ENCODE peak calls at places on chromosome 6, in ten cellular contexts. J, I, E, O, B, K, U, F, Z and C are unnamed samples.

GRCh38 chr6:119176445-119176844 is 98.0 kb upstream of the FAM184A start:
- DNase-seq in B (no peak), U (no peak), F (no peak), K (no peak), I (no peak), E (no peak), Z (no peak), O (no peak), J (no peak), C (no peak)

GRCh38 chr6:122399055-122399347 is 451 bp upstream of the HSF2 start:
- DNase-seq in U (no peak), I (no peak), E (no peak), O (no peak), J (no peak), B (no peak), K (no peak), F (no peak), Z (no peak), C (no peak)

GRCh38 chr6:4914412-4915159 is 89.3 kb downstream of the RPP40 start:
- DNase-seq in I (no peak), F (peak; percentile 64), E (peak; percentile 69), Z (no peak), U (peak; percentile 49), K (no peak), J (no peak), B (peak; percentile 52), O (peak; percentile 37), C (no peak)

GRCh38 chr6:170281331-170282292 is 9.3 kb downstream of the DLL1 start:
- DNase-seq in F (no peak), U (no peak), K (peak; percentile 52), J (no peak), O (no peak), Z (no peak), I (no peak), E (no peak), B (no peak), C (no peak)

GRCh38 chr6:118501816-118502568 is 46.1 kb upstream of the PLN start:
- DNase-seq in F (no peak), U (no peak), E (peak; percentile 5), Z (no peak), I (no peak), B (no peak), O (no peak), J (no peak), K (no peak), C (no peak)

GRCh38 chr6:154356118-154356517 is 485 bp downstream of the IPCEF1 start:
- DNase-seq in O (no peak), K (no peak), U (no peak), F (no peak), J (no peak), I (no peak), Z (no peak), B (no peak), E (no peak), C (no peak)

GRCh38 chr6:127302728-127303675 is 36.3 kb downstream of the RNF146 start:
- DNase-seq in O (peak; percentile 51), U (peak; percentile 33), Z (peak; percentile 34), E (peak; percentile 57), J (peak; percentile 72), I (peak; percentile 14), K (no peak), F (peak; percentile 33), B (peak; percentile 67), C (peak; percentile 32)

GRCh38 chr6:106250997-106251396 is 74.6 kb downstream of the ATG5 start:
- DNase-seq in U (no peak), J (no peak), B (no peak), K (no peak), E (no peak), I (no peak), F (no peak), O (no peak), Z (no peak), C (peak; percentile 16)

GRCh38 chr6:157217894-157218370 is 105.4 kb downstream of the TMEM242 start:
- DNase-seq in F (no peak), J (no peak), B (no peak), K (peak; percentile 57), U (no peak), O (no peak), Z (no peak), E (no peak), I (no peak), C (no peak)

GRCh38 chr6:161076211-161076677 is 84.7 kb downstream of the MAP3K4 start:
- DNase-seq in O (no peak), Z (no peak), I (no peak), U (no peak), K (no peak), E (no peak), J (no peak), F (no peak), B (peak; percentile 34), C (no peak)

GRCh38 chr6:32056254-32056653 is 18.0 kb downstream of the CYP21A2 start:
- DNase-seq in K (no peak), I (no peak), B (no peak), J (no peak), O (no peak), F (no peak), E (no peak), U (no peak), Z (no peak), C (no peak)

GRCh38 chr6:170098428-170099170 is 192.3 kb downstream of the DLL1 start:
- DNase-seq in J (no peak), U (no peak), O (no peak), I (peak; percentile 0), F (no peak), Z (no peak), K (peak; percentile 54), E (no peak), B (no peak), C (no peak)

GRCh38 chr6:32614366-32615081 is 22.7 kb upstream of the HLA-DQA1 start:
- DNase-seq in J (no peak), K (no peak), Z (no peak), O (no peak), B (no peak), F (no peak), E (no peak), U (no peak), I (no peak), C (no peak)

GRCh38 chr6:106146852-106147351 is 60.8 kb downstream of the PRDM1 start:
- DNase-seq in Z (no peak), K (no peak), O (peak; percentile 32), E (peak; percentile 49), J (no peak), I (no peak), F (peak; percentile 63), B (no peak), U (peak; percentile 32), C (no peak)

GRCh38 chr6:108748959-108749358 is 99.3 kb upstream of the ARMC2 start:
- DNase-seq in O (peak; percentile 56), I (no peak), E (no peak), Z (no peak), F (no peak), J (no peak), K (no peak), U (no peak), B (no peak), C (no peak)

DNA sequence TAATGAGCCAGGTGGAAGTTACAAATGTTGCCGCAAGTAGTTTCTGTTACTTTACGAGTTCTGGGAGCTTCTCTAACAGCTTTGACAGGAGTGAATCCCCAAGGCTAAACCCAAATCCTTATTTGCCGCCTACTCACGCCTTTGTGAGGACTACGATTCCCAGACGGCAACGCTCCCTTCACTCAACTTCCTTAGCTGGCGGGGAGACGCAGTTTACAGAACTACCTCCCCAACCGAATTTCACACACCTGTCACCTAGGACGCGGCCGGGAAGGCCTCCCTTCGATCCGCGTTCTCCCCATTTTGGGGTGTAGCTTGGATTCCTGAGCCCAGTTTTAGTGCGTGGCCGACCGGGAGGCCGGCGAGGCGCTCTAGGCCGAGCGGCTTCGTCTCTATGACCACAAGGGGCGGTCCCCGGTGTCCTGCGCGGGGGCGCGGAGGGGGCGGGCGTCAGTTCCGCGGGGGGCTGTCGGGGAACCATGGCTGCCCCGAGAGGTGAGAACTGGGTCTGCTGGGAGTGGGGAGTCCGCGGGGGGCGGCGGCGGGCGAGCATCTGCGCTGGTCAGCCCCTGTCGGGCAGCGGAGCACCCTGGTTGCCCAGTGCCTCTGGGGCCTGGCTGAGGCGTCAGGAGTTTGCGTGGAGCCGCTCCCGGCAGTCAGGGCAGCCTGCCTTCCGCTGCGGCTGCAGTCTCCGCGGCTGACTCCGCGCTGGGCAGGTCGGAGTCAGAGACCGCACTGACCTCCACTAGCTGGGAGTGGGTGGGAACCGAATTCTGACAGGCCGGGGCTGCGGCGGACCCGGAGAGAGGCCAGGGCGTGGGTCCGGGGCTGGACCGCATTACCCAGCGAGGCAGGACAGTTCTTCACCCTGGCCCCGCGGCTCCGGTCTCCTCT is at the start of gene SLC35A1:
- DNase-seq in I (peak; percentile 88), E (peak; percentile 81), B (peak; percentile 86), U (peak; percentile 80), J (peak; percentile 84), O (peak; percentile 84), F (peak; percentile 79), K (peak; percentile 92), Z (no peak), C (peak; percentile 87)
- TF ChIP-seq CTCF in I (peak; percentile 16), E (no peak), B (peak; percentile 20), U (no peak), J (peak; percentile 23), O (no peak), F (peak; percentile 18), K (peak; percentile 15), Z (no peak), C (peak; percentile 19)

GRCh38 chr6:2783188-2783957 is 18.2 kb downstream of the WRNIP1 start:
- DNase-seq in I (no peak), B (no peak), K (no peak), J (peak; percentile 24), Z (peak; percentile 26), F (no peak), O (no peak), E (no peak), U (no peak), C (no peak)
- TF ChIP-seq CTCF in I (no peak), B (no peak), K (no peak), J (no peak), Z (peak; percentile 41), F (peak; percentile 21), O (peak; percentile 16), E (no peak), U (no peak), C (no peak)

DNA sequence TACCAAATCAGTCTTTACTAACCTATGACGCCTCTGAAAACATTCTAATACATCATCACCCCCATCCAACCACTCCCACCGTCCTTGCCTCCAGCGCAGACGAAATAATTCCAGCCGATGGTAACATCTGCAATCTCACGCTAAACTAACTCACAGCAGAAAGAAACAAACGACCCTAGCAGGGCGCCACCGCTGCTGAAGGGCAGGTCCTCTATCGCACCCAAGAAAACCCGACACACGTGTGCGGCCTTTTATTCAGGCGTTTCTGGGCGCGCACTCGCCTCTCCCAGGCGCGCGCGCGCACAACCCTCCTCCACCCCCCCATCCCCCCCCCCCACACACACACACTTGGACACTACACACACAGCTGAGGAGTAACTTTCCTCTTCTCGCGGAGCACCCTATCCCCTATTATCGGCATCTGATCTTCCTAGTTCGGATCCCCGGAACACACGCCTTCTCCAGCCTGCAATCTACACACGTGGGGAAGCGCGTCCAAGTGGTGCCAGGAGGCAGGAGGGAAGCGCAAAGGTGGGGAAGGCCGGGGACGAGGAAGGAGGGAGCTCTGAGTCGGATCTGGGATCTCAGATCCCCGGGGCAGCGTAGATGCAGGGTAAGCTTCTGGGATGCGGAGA is 1.4 kb downstream of the GFOD1 start:
- DNase-seq in K (peak; percentile 68), O (peak; percentile 66), I (no peak), B (peak; percentile 50), U (peak; percentile 61), J (peak; percentile 34), F (peak; percentile 51), Z (no peak), E (peak; percentile 29), C (peak; percentile 17)
- TF ChIP-seq CTCF in K (no peak), O (no peak), I (no peak), B (no peak), U (no peak), J (no peak), F (no peak), Z (no peak), E (no peak), C (no peak)

GRCh38 chr6:21596379-21597242 is 3.1 kb downstream of the SOX4 start:
- DNase-seq in J (peak; percentile 76), I (peak; percentile 63), K (peak; percentile 80), F (peak; percentile 69), Z (no peak), O (peak; percentile 59), E (peak; percentile 61), U (peak; percentile 59), B (peak; percentile 66), C (peak; percentile 59)
- TF ChIP-seq CTCF in J (peak; percentile 45), I (peak; percentile 58), K (peak; percentile 52), F (peak; percentile 37), Z (peak; percentile 15), O (peak; percentile 41), E (peak; percentile 45), U (peak; percentile 35), B (peak; percentile 50), C (peak; percentile 60)